ENCODE peak calls at places on chromosome 13, in five cellular contexts. P is uterus, R is cardiac fibroblast, X is GM23338, N is EL. I is an unnamed sample.

GRCh38 chr13:25292301-25292700 is 5.0 kb upstream of the MTMR6 start:
- DNase-seq in P (no peak), R (peak; percentile 17), X (peak; percentile 57), N (peak; percentile 11), I (peak; percentile 61)

GRCh38 chr13:36154567-36155231 is 23.5 kb upstream of the DCLK1 start:
- DNase-seq in P (no peak), R (peak; percentile 9), X (peak; percentile 79), N (no peak), I (peak; percentile 8)

GRCh38 chr13:53137777-53138176 is 109.2 kb downstream of the OLFM4 start:
- DNase-seq in P (peak; percentile 44), R (peak; percentile 32), X (no peak), N (peak; percentile 90), I (peak; percentile 62)

GRCh38 chr13:85666356-85666755 is 132.9 kb downstream of the SLITRK6 start:
- DNase-seq in P (no peak), R (no peak), X (peak; percentile 85), N (no peak), I (no peak)

GRCh38 chr13:111337741-111338140 is 17.3 kb downstream of the TEX29 start:
- DNase-seq in P (no peak), R (peak; percentile 13), X (no peak), N (no peak), I (peak; percentile 52)

GRCh38 chr13:113211774-113212173 is 2.4 kb downstream of the CUL4A start:
- DNase-seq in P (no peak), R (no peak), X (peak; percentile 78), N (no peak), I (no peak)

GRCh38 chr13:34507630-34508029 is 434.4 kb upstream of the NBEA start:
- DNase-seq in P (no peak), R (no peak), X (no peak), N (no peak), I (no peak)

GRCh38 chr13:22278336-22278929 is 607.6 kb downstream of the FGF9 start:
- DNase-seq in P (peak; percentile 27), R (peak; percentile 2), X (peak; percentile 71), N (no peak), I (peak; percentile 4)

GRCh38 chr13:96449920-96450319 is 360.0 kb downstream of the HS6ST3 start:
- DNase-seq in P (no peak), R (no peak), X (no peak), N (no peak), I (no peak)

GRCh38 chr13:114100446-114101320 is 31.7 kb downstream of the RASA3 start:
- DNase-seq in P (peak; percentile 19), R (peak; percentile 38), X (no peak), N (no peak), I (no peak)

GRCh38 chr13:113879017-113879416 is 15.1 kb upstream of the GAS6 start:
- DNase-seq in P (no peak), R (no peak), X (no peak), N (no peak), I (no peak)

GRCh38 chr13:85728831-85729230 is 70.4 kb downstream of the SLITRK6 start:
- DNase-seq in P (no peak), R (no peak), X (no peak), N (no peak), I (no peak)

GRCh38 chr13:41224113-41225110 is 30.0 kb upstream of the KBTBD7 start:
- DNase-seq in P (no peak), R (peak; percentile 34), X (no peak), N (peak; percentile 89), I (peak; percentile 81)

GRCh38 chr13:32728327-32728726 is 142.1 kb downstream of the PDS5B start:
- DNase-seq in P (no peak), R (no peak), X (peak; percentile 1), N (no peak), I (no peak)

GRCh38 chr13:85798999-85799646 is at the start of gene SLITRK6:
- DNase-seq in P (no peak), R (peak; percentile 46), X (peak; percentile 75), N (peak; percentile 48), I (peak; percentile 45)

GRCh38 chr13:41516166-41516565 is 58.8 kb downstream of the RGCC start:
- DNase-seq in P (no peak), R (no peak), X (no peak), N (no peak), I (no peak)

GRCh38 chr13:107296804-107297203 is 728.9 kb upstream of the ARGLU1 start:
- DNase-seq in P (no peak), R (no peak), X (no peak), N (no peak), I (peak; percentile 72)

GRCh38 chr13:111007209-111007608 is 92.3 kb upstream of the ANKRD10 start:
- DNase-seq in P (no peak), R (no peak), X (no peak), N (no peak), I (no peak)

GRCh38 chr13:114118086-114118762 is 14.2 kb downstream of the RASA3 start:
- DNase-seq in P (no peak), R (no peak), X (no peak), N (peak; percentile 61), I (no peak)

GRCh38 chr13:34657716-34658115 is 284.4 kb upstream of the NBEA start:
- DNase-seq in P (no peak), R (no peak), X (no peak), N (peak; percentile 78), I (peak; percentile 73)

GRCh38 chr13:42807236-42807635 is 25.9 kb downstream of the FAM216B start:
- DNase-seq in P (no peak), R (no peak), X (no peak), N (no peak), I (no peak)